ENCODE peak calls at places on chromosomes 3 and 15, in ten cellular contexts. One of them, this sample, is unnamed. For H3K4me1, the result is how much of the 10 kb centered on the place peaks cover.

GRCh38 chr3:29346828-29347227 is 66.0 kb downstream of the RBMS3 start:
- DNase-seq in right atrium auricular region: no peak
- DNase-seq in heart right ventricle: no peak
- DNase-seq in thoracic aorta: no peak
- DNase-seq in fibroblast of lung: peak
- DNase-seq in CD8-positive, alpha-beta memory T cell: no peak
- DNase-seq in uterus: no peak
- DNase-seq in SK-N-SH: no peak
- DNase-seq in pancreas: no peak
- DNase-seq in sigmoid colon: no peak
- DNase-seq in this sample: no peak

GRCh38 chr15:39232512-39232911 is 348.4 kb upstream of the THBS1 start:
- DNase-seq in right atrium auricular region: no peak
- DNase-seq in heart right ventricle: no peak
- DNase-seq in thoracic aorta: no peak
- DNase-seq in fibroblast of lung: peak
- DNase-seq in CD8-positive, alpha-beta memory T cell: no peak
- DNase-seq in uterus: no peak
- DNase-seq in SK-N-SH: peak
- DNase-seq in pancreas: no peak
- DNase-seq in sigmoid colon: no peak
- DNase-seq in this sample: peak

GRCh38 chr3:52198643-52199608 is 966 bp downstream of the ALAS1 start:
- DNase-seq in right atrium auricular region: no peak
- DNase-seq in heart right ventricle: no peak
- DNase-seq in thoracic aorta: no peak
- DNase-seq in fibroblast of lung: no peak
- DNase-seq in CD8-positive, alpha-beta memory T cell: no peak
- DNase-seq in uterus: no peak
- DNase-seq in SK-N-SH: no peak
- DNase-seq in pancreas: no peak
- DNase-seq in sigmoid colon: no peak
- DNase-seq in this sample: peak

GRCh38 chr15:28876845-28877185 is 9.0 kb upstream of the APBA2 start:
- DNase-seq in right atrium auricular region: no peak
- DNase-seq in heart right ventricle: no peak
- DNase-seq in thoracic aorta: no peak
- DNase-seq in fibroblast of lung: no peak
- DNase-seq in CD8-positive, alpha-beta memory T cell: no peak
- DNase-seq in uterus: no peak
- DNase-seq in SK-N-SH: no peak
- DNase-seq in pancreas: no peak
- DNase-seq in sigmoid colon: no peak
- DNase-seq in this sample: no peak

GRCh38 chr3:160980740-160981139 is 124.4 kb downstream of the B3GALNT1 start:
- DNase-seq in right atrium auricular region: no peak
- DNase-seq in heart right ventricle: no peak
- DNase-seq in thoracic aorta: no peak
- DNase-seq in fibroblast of lung: no peak
- DNase-seq in CD8-positive, alpha-beta memory T cell: no peak
- DNase-seq in uterus: no peak
- DNase-seq in SK-N-SH: no peak
- DNase-seq in pancreas: no peak
- DNase-seq in sigmoid colon: no peak
- DNase-seq in this sample: no peak

GRCh38 chr3:171776839-171777607 is 33.3 kb downstream of the PLD1 start:
- DNase-seq in right atrium auricular region: no peak
- DNase-seq in heart right ventricle: no peak
- DNase-seq in thoracic aorta: no peak
- DNase-seq in fibroblast of lung: no peak
- DNase-seq in CD8-positive, alpha-beta memory T cell: no peak
- DNase-seq in uterus: no peak
- DNase-seq in SK-N-SH: no peak
- DNase-seq in pancreas: no peak
- DNase-seq in sigmoid colon: no peak
- DNase-seq in this sample: no peak

GRCh38 chr15:48811325-48811938 is 563 bp upstream of the CEP152 start:
- DNase-seq in right atrium auricular region: no peak
- DNase-seq in heart right ventricle: no peak
- DNase-seq in thoracic aorta: no peak
- DNase-seq in fibroblast of lung: no peak
- DNase-seq in CD8-positive, alpha-beta memory T cell: no peak
- DNase-seq in uterus: no peak
- DNase-seq in SK-N-SH: no peak
- DNase-seq in pancreas: no peak
- DNase-seq in sigmoid colon: no peak
- DNase-seq in this sample: no peak

GRCh38 chr3:113844622-113845222 is 6.1 kb downstream of the GRAMD1C start:
- DNase-seq in right atrium auricular region: no peak
- DNase-seq in heart right ventricle: no peak
- DNase-seq in thoracic aorta: no peak
- DNase-seq in fibroblast of lung: peak
- DNase-seq in CD8-positive, alpha-beta memory T cell: no peak
- DNase-seq in uterus: no peak
- DNase-seq in SK-N-SH: peak
- DNase-seq in pancreas: no peak
- DNase-seq in sigmoid colon: no peak
- DNase-seq in this sample: no peak

GRCh38 chr3:184158394-184158793 is 3.2 kb downstream of the DVL3 start:
- DNase-seq in right atrium auricular region: no peak
- DNase-seq in heart right ventricle: no peak
- DNase-seq in thoracic aorta: no peak
- DNase-seq in fibroblast of lung: no peak
- DNase-seq in CD8-positive, alpha-beta memory T cell: no peak
- DNase-seq in uterus: no peak
- DNase-seq in SK-N-SH: no peak
- DNase-seq in pancreas: no peak
- DNase-seq in sigmoid colon: no peak
- DNase-seq in this sample: no peak
- H3K4me1 ChIP-seq in right atrium auricular region: under half
- H3K4me1 ChIP-seq in heart right ventricle: half or more
- H3K4me1 ChIP-seq in thoracic aorta: under half
- H3K4me1 ChIP-seq in fibroblast of lung: under half
- H3K4me1 ChIP-seq in CD8-positive, alpha-beta memory T cell: under half
- H3K4me1 ChIP-seq in uterus: under half
- H3K4me1 ChIP-seq in SK-N-SH: under half
- H3K4me1 ChIP-seq in pancreas: under half
- H3K4me1 ChIP-seq in sigmoid colon: under half
- H3K4me1 ChIP-seq in this sample: under half

GRCh38 chr15:66881173-66881905 is 179.3 kb downstream of the SMAD6 start:
- DNase-seq in right atrium auricular region: peak
- DNase-seq in heart right ventricle: no peak
- DNase-seq in thoracic aorta: no peak
- DNase-seq in fibroblast of lung: no peak
- DNase-seq in CD8-positive, alpha-beta memory T cell: no peak
- DNase-seq in uterus: no peak
- DNase-seq in SK-N-SH: no peak
- DNase-seq in pancreas: no peak
- DNase-seq in sigmoid colon: peak
- DNase-seq in this sample: no peak

GRCh38 chr15:66878761-66879160 is 176.7 kb downstream of the SMAD6 start:
- DNase-seq in right atrium auricular region: peak
- DNase-seq in heart right ventricle: no peak
- DNase-seq in thoracic aorta: no peak
- DNase-seq in fibroblast of lung: no peak
- DNase-seq in CD8-positive, alpha-beta memory T cell: no peak
- DNase-seq in uterus: no peak
- DNase-seq in SK-N-SH: no peak
- DNase-seq in pancreas: no peak
- DNase-seq in sigmoid colon: no peak
- DNase-seq in this sample: no peak

GRCh38 chr15:66879511-66879910 is 177.5 kb downstream of the SMAD6 start:
- DNase-seq in right atrium auricular region: peak
- DNase-seq in heart right ventricle: no peak
- DNase-seq in thoracic aorta: no peak
- DNase-seq in fibroblast of lung: no peak
- DNase-seq in CD8-positive, alpha-beta memory T cell: no peak
- DNase-seq in uterus: no peak
- DNase-seq in SK-N-SH: no peak
- DNase-seq in pancreas: no peak
- DNase-seq in sigmoid colon: no peak
- DNase-seq in this sample: no peak

GRCh38 chr15:66879968-66880367 is 177.9 kb downstream of the SMAD6 start:
- DNase-seq in right atrium auricular region: peak
- DNase-seq in heart right ventricle: no peak
- DNase-seq in thoracic aorta: no peak
- DNase-seq in fibroblast of lung: no peak
- DNase-seq in CD8-positive, alpha-beta memory T cell: no peak
- DNase-seq in uterus: no peak
- DNase-seq in SK-N-SH: no peak
- DNase-seq in pancreas: no peak
- DNase-seq in sigmoid colon: peak
- DNase-seq in this sample: no peak

GRCh38 chr15:66880380-66881155 is 178.5 kb downstream of the SMAD6 start:
- DNase-seq in right atrium auricular region: peak
- DNase-seq in heart right ventricle: no peak
- DNase-seq in thoracic aorta: no peak
- DNase-seq in fibroblast of lung: no peak
- DNase-seq in CD8-positive, alpha-beta memory T cell: no peak
- DNase-seq in uterus: no peak
- DNase-seq in SK-N-SH: no peak
- DNase-seq in pancreas: no peak
- DNase-seq in sigmoid colon: peak
- DNase-seq in this sample: no peak
- H3K4me1 ChIP-seq in right atrium auricular region: under half
- H3K4me1 ChIP-seq in heart right ventricle: half or more
- H3K4me1 ChIP-seq in thoracic aorta: under half
- H3K4me1 ChIP-seq in fibroblast of lung: under half
- H3K4me1 ChIP-seq in CD8-positive, alpha-beta memory T cell: under half
- H3K4me1 ChIP-seq in uterus: under half
- H3K4me1 ChIP-seq in SK-N-SH: under half
- H3K4me1 ChIP-seq in pancreas: under half
- H3K4me1 ChIP-seq in sigmoid colon: under half
- H3K4me1 ChIP-seq in this sample: under half

GRCh38 chr15:96052154-96052553 is 278.3 kb upstream of the NR2F2 start:
- DNase-seq in right atrium auricular region: no peak
- DNase-seq in heart right ventricle: no peak
- DNase-seq in thoracic aorta: no peak
- DNase-seq in fibroblast of lung: no peak
- DNase-seq in CD8-positive, alpha-beta memory T cell: no peak
- DNase-seq in uterus: no peak
- DNase-seq in SK-N-SH: no peak
- DNase-seq in pancreas: no peak
- DNase-seq in sigmoid colon: no peak
- DNase-seq in this sample: no peak

GRCh38 chr15:96054606-96055005 is 275.9 kb upstream of the NR2F2 start:
- DNase-seq in right atrium auricular region: no peak
- DNase-seq in heart right ventricle: no peak
- DNase-seq in thoracic aorta: no peak
- DNase-seq in fibroblast of lung: no peak
- DNase-seq in CD8-positive, alpha-beta memory T cell: no peak
- DNase-seq in uterus: no peak
- DNase-seq in SK-N-SH: no peak
- DNase-seq in pancreas: no peak
- DNase-seq in sigmoid colon: no peak
- DNase-seq in this sample: peak

GRCh38 chr15:96052572-96053038 is 277.9 kb upstream of the NR2F2 start:
- DNase-seq in right atrium auricular region: no peak
- DNase-seq in heart right ventricle: no peak
- DNase-seq in thoracic aorta: no peak
- DNase-seq in fibroblast of lung: no peak
- DNase-seq in CD8-positive, alpha-beta memory T cell: no peak
- DNase-seq in uterus: no peak
- DNase-seq in SK-N-SH: no peak
- DNase-seq in pancreas: no peak
- DNase-seq in sigmoid colon: no peak
- DNase-seq in this sample: no peak

GRCh38 chr15:96053039-96054021 is 277.2 kb upstream of the NR2F2 start:
- DNase-seq in right atrium auricular region: no peak
- DNase-seq in heart right ventricle: peak
- DNase-seq in thoracic aorta: no peak
- DNase-seq in fibroblast of lung: peak
- DNase-seq in CD8-positive, alpha-beta memory T cell: no peak
- DNase-seq in uterus: peak
- DNase-seq in SK-N-SH: peak
- DNase-seq in pancreas: peak
- DNase-seq in sigmoid colon: peak
- DNase-seq in this sample: peak

GRCh38 chr15:96054029-96054428 is 276.5 kb upstream of the NR2F2 start:
- DNase-seq in right atrium auricular region: no peak
- DNase-seq in heart right ventricle: no peak
- DNase-seq in thoracic aorta: no peak
- DNase-seq in fibroblast of lung: no peak
- DNase-seq in CD8-positive, alpha-beta memory T cell: no peak
- DNase-seq in uterus: no peak
- DNase-seq in SK-N-SH: no peak
- DNase-seq in pancreas: no peak
- DNase-seq in sigmoid colon: no peak
- DNase-seq in this sample: no peak
- H3K4me1 ChIP-seq in right atrium auricular region: under half
- H3K4me1 ChIP-seq in heart right ventricle: under half
- H3K4me1 ChIP-seq in thoracic aorta: under half
- H3K4me1 ChIP-seq in fibroblast of lung: under half
- H3K4me1 ChIP-seq in CD8-positive, alpha-beta memory T cell: under half
- H3K4me1 ChIP-seq in uterus: under half
- H3K4me1 ChIP-seq in SK-N-SH: under half
- H3K4me1 ChIP-seq in pancreas: under half
- H3K4me1 ChIP-seq in sigmoid colon: under half
- H3K4me1 ChIP-seq in this sample: under half

GRCh38 chr3:14307953-14308352 is 94.5 kb upstream of the SLC6A6 start:
- DNase-seq in right atrium auricular region: no peak
- DNase-seq in heart right ventricle: no peak
- DNase-seq in thoracic aorta: no peak
- DNase-seq in fibroblast of lung: no peak
- DNase-seq in CD8-positive, alpha-beta memory T cell: no peak
- DNase-seq in uterus: no peak
- DNase-seq in SK-N-SH: no peak
- DNase-seq in pancreas: no peak
- DNase-seq in sigmoid colon: no peak
- DNase-seq in this sample: no peak

GRCh38 chr3:14311722-14312121 is 90.7 kb upstream of the SLC6A6 start:
- DNase-seq in right atrium auricular region: no peak
- DNase-seq in heart right ventricle: no peak
- DNase-seq in thoracic aorta: no peak
- DNase-seq in fibroblast of lung: no peak
- DNase-seq in CD8-positive, alpha-beta memory T cell: no peak
- DNase-seq in uterus: no peak
- DNase-seq in SK-N-SH: no peak
- DNase-seq in pancreas: no peak
- DNase-seq in sigmoid colon: no peak
- DNase-seq in this sample: no peak

GRCh38 chr3:14317057-14317553 is 85.3 kb upstream of the SLC6A6 start:
- DNase-seq in right atrium auricular region: no peak
- DNase-seq in heart right ventricle: no peak
- DNase-seq in thoracic aorta: no peak
- DNase-seq in fibroblast of lung: no peak
- DNase-seq in CD8-positive, alpha-beta memory T cell: no peak
- DNase-seq in uterus: no peak
- DNase-seq in SK-N-SH: no peak
- DNase-seq in pancreas: no peak
- DNase-seq in sigmoid colon: no peak
- DNase-seq in this sample: peak

DNA sequence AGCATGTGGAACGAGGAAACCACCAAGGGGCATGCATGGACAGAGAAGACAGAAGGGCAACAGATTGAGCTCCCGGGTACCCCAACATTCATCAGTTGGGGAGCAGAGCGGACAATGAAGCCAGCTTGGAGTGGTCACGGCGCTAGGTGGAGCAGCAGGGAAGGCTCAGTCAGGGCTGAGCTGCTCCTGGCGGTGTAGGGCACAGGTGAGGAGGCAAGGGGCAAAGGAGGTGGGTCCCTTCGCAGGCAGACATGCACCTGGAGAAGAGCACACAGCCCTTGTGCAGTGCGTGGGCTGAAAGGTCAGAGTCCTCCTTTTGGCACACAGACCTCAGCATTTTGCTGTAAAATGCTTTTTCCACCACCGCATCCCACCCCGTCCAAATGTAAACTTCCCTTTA is 90.0 kb upstream of the SLC6A6 start:
- DNase-seq in right atrium auricular region: no peak
- DNase-seq in heart right ventricle: no peak
- DNase-seq in thoracic aorta: no peak
- DNase-seq in fibroblast of lung: no peak
- DNase-seq in CD8-positive, alpha-beta memory T cell: no peak
- DNase-seq in uterus: no peak
- DNase-seq in SK-N-SH: no peak
- DNase-seq in pancreas: no peak
- DNase-seq in sigmoid colon: no peak
- DNase-seq in this sample: no peak
- H3K4me1 ChIP-seq in right atrium auricular region: under half
- H3K4me1 ChIP-seq in heart right ventricle: under half
- H3K4me1 ChIP-seq in thoracic aorta: under half
- H3K4me1 ChIP-seq in fibroblast of lung: under half
- H3K4me1 ChIP-seq in CD8-positive, alpha-beta memory T cell: under half
- H3K4me1 ChIP-seq in uterus: under half
- H3K4me1 ChIP-seq in SK-N-SH: under half
- H3K4me1 ChIP-seq in pancreas: under half
- H3K4me1 ChIP-seq in sigmoid colon: under half
- H3K4me1 ChIP-seq in this sample: under half